ENCODE peak calls at places on chromosomes 6 and 20, in eight cellular contexts. K is bronchial epithelial cell, R is GM12865, P is colonic mucosa, T is GM04503, C is AG09309, I is cardiac muscle cell, D is NAMALWA. E is an unnamed sample.

GRCh38 chr20:63940472-63941266 is 15.5 kb downstream of the UCKL1 start:
- DNase-seq in D (no peak), R (no peak), K (no peak), C (no peak), I (no peak), T (no peak), P (no peak), E (no peak)

GRCh38 chr20:56422131-56422823 is 10.2 kb downstream of the CASS4 start:
- DNase-seq in I (no peak), P (no peak), C (peak), D (no peak), T (no peak), K (peak), R (no peak), E (no peak)

GRCh38 chr6:89797317-89797716 is 22.3 kb downstream of the MDN1 start:
- DNase-seq in T (no peak), K (no peak), R (no peak), P (no peak), D (no peak), C (peak), I (no peak), E (no peak)

GRCh38 chr6:109891924-109892323 is 86.2 kb upstream of the GPR6 start:
- DNase-seq in R (no peak), T (no peak), D (no peak), K (no peak), I (no peak), P (no peak), C (no peak), E (no peak)

GRCh38 chr6:96794980-96795379 is 42.3 kb downstream of the GPR63 start:
- DNase-seq in C (no peak), R (no peak), K (no peak), I (no peak), T (no peak), P (no peak), D (no peak), E (no peak)

GRCh38 chr20:12715371-12715770 is 293.4 kb upstream of the SPTLC3 start:
- DNase-seq in C (no peak), I (no peak), R (no peak), D (no peak), T (no peak), P (no peak), K (peak), E (no peak)

GRCh38 chr6:167807200-167807599 is 19.5 kb upstream of the AFDN start:
- DNase-seq in R (no peak), K (no peak), C (no peak), P (no peak), D (no peak), T (no peak), I (no peak), E (no peak)

GRCh38 chr20:54398814-54399213 is 76.6 kb upstream of the DOK5 start:
- DNase-seq in P (no peak), T (no peak), D (no peak), C (no peak), R (no peak), I (no peak), K (no peak), E (no peak)

GRCh38 chr6:5081955-5082354 is 3.2 kb upstream of the PPP1R3G start:
- DNase-seq in T (no peak), R (no peak), I (no peak), K (peak), C (no peak), D (no peak), P (no peak), E (no peak)

GRCh38 chr6:16576391-16577368 is 184.6 kb downstream of the ATXN1 start:
- DNase-seq in D (no peak), K (peak), R (peak), C (no peak), I (no peak), T (no peak), P (peak), E (no peak)